ENCODE peak calls at places on chromosomes 16 and 17, in six cellular contexts. R is cardiac muscle cell, Z is endothelial cell, S is activated B cell treated with CpG ODN at 0.5 μM for 24 hours, F is OCI-LY7, X is GM10248. H is an unnamed sample.

GRCh38 chr17:60473788-60474187 is 51.5 kb downstream of the CHCT1 start:
- DNase-seq in F (no peak), R (no peak), Z (no peak), S (no peak), X (no peak), H (no peak)

GRCh38 chr17:43402078-43402477 is 3.3 kb downstream of the ARL4D start:
- DNase-seq in Z (no peak), F (no peak), R (no peak), X (no peak), S (no peak), H (no peak)

GRCh38 chr17:31581491-31581890 is 190.0 kb downstream of the RAB11FIP4 start:
- DNase-seq in Z (no peak), X (no peak), S (no peak), F (no peak), R (no peak), H (no peak)

GRCh38 chr16:50474138-50474537 is 74.1 kb upstream of the NKD1 start:
- DNase-seq in S (no peak), F (no peak), R (no peak), Z (no peak), X (no peak), H (no peak)

GRCh38 chr17:17749025-17749772 is 67.9 kb downstream of the RAI1 start:
- DNase-seq in R (no peak), F (peak; percentile 61), Z (no peak), S (no peak), X (peak; percentile 46), H (no peak)

GRCh38 chr16:49601541-49601940 is 227.9 kb downstream of the C16orf78 start:
- DNase-seq in S (no peak), Z (peak; percentile 50), F (no peak), X (no peak), R (no peak), H (peak; percentile 64)

GRCh38 chr16:68636818-68637217 is 8.3 kb upstream of the CDH3 start:
- DNase-seq in F (no peak), R (no peak), X (no peak), S (no peak), Z (no peak), H (no peak)

GRCh38 chr16:88804552-88805339 is 1.2 kb downstream of the CDT1 start:
- DNase-seq in R (no peak), X (peak; percentile 41), Z (peak; percentile 7), F (peak; percentile 71), S (no peak), H (no peak)

GRCh38 chr16:27759301-27759871 is 209.4 kb downstream of the KATNIP start:
- DNase-seq in S (no peak), X (no peak), Z (no peak), F (no peak), R (no peak), H (no peak)

GRCh38 chr16:58384437-58385055 is 7.7 kb upstream of the GINS3 start:
- DNase-seq in S (no peak), R (no peak), F (no peak), Z (no peak), X (no peak), H (no peak)

GRCh38 chr16:74862743-74863244 is 88.2 kb upstream of the FA2H start:
- DNase-seq in S (no peak), Z (no peak), X (peak; percentile 79), R (peak; percentile 60), F (peak; percentile 69), H (no peak)

GRCh38 chr17:83196088-83196765 is 116.8 kb downstream of the METRNL start:
- DNase-seq in F (no peak), S (peak; percentile 14), R (no peak), X (no peak), Z (no peak), H (no peak)

GRCh38 chr16:22198547-22199293 is 7.4 kb upstream of the EEF2K start:
- DNase-seq in X (peak; percentile 42), Z (no peak), S (no peak), F (peak; percentile 46), R (no peak), H (no peak)

GRCh38 chr17:76107507-76107906 is 3.9 kb upstream of the EXOC7 start:
- DNase-seq in F (peak; percentile 74), X (no peak), Z (no peak), S (no peak), R (no peak), H (no peak)
- TF ChIP-seq CTCF in F (peak; percentile 80), X (peak; percentile 34), Z (no peak), S (no peak), R (peak; percentile 16), H (peak; percentile 63)

DNA sequence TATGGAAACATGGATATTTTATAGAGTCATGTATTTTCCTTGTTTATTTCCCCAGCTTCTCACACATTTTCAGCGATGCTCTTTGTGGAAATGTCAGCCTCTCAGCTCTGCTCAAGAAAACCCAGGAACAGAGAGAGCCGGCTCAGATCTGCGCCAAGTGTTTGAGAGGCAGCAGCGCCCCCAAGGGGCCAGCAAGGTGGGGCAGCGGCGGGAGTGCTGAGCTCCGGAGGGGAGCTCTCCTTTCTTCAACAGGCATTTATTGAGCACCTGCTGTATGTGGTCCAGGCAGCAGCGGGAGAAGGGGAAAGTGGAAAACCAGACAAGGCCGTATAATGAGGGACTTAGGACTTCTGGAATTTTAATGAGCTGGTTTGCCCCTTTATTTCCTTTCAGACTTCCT is 421.1 kb upstream of the C16orf82 start:
- DNase-seq in Z (peak; percentile 58), X (no peak), R (peak; percentile 67), S (no peak), F (peak; percentile 80), H (no peak)
- TF ChIP-seq CTCF in Z (peak; percentile 33), X (peak; percentile 32), R (no peak), S (no peak), F (peak; percentile 98), H (peak; percentile 75)

GRCh38 chr17:29143894-29144293 is 36.3 kb downstream of the MYO18A start:
- DNase-seq in R (peak; percentile 42), X (no peak), Z (peak; percentile 45), F (peak; percentile 59), S (no peak), H (no peak)
- TF ChIP-seq CTCF in R (peak; percentile 40), X (peak; percentile 39), Z (peak; percentile 40), F (peak; percentile 70), S (no peak), H (peak; percentile 66)

GRCh38 chr17:7857724-7858486 is at the start of gene CYB5D1:
- DNase-seq in X (peak; percentile 80), F (peak; percentile 89), R (peak; percentile 92), S (peak; percentile 79), Z (peak; percentile 80), H (peak; percentile 85)

GRCh38 chr17:7856840-7857723 is at the start of gene NAA38:
- DNase-seq in R (peak; percentile 99), S (peak; percentile 88), Z (peak; percentile 88), F (peak; percentile 100), X (peak; percentile 93), H (peak; percentile 95)

GRCh38 chr17:7859028-7859427 is 1.2 kb downstream of the CYB5D1 start:
- DNase-seq in S (no peak), R (no peak), X (no peak), Z (no peak), F (no peak), H (no peak)

GRCh38 chr17:7856081-7856791 is 1.1 kb downstream of the NAA38 start:
- DNase-seq in X (no peak), R (no peak), S (peak; percentile 23), F (peak; percentile 56), Z (peak; percentile 68), H (peak; percentile 69)

GRCh38 chr17:7858487-7858832 is 657 bp downstream of the CYB5D1 start:
- DNase-seq in S (no peak), R (peak; percentile 62), F (peak; percentile 83), X (peak; percentile 39), Z (peak; percentile 65), H (peak; percentile 70)
- TF ChIP-seq CTCF in S (no peak), R (peak; percentile 43), F (peak; percentile 71), X (peak; percentile 37), Z (peak; percentile 49), H (peak; percentile 68)

GRCh38 chr17:44409309-44410028 is 20.0 kb upstream of the ITGA2B start:
- DNase-seq in R (no peak), Z (no peak), F (no peak), X (no peak), S (no peak), H (no peak)
- TF ChIP-seq CTCF in R (no peak), Z (peak; percentile 38), F (no peak), X (no peak), S (no peak), H (peak; percentile 49)

DNA sequence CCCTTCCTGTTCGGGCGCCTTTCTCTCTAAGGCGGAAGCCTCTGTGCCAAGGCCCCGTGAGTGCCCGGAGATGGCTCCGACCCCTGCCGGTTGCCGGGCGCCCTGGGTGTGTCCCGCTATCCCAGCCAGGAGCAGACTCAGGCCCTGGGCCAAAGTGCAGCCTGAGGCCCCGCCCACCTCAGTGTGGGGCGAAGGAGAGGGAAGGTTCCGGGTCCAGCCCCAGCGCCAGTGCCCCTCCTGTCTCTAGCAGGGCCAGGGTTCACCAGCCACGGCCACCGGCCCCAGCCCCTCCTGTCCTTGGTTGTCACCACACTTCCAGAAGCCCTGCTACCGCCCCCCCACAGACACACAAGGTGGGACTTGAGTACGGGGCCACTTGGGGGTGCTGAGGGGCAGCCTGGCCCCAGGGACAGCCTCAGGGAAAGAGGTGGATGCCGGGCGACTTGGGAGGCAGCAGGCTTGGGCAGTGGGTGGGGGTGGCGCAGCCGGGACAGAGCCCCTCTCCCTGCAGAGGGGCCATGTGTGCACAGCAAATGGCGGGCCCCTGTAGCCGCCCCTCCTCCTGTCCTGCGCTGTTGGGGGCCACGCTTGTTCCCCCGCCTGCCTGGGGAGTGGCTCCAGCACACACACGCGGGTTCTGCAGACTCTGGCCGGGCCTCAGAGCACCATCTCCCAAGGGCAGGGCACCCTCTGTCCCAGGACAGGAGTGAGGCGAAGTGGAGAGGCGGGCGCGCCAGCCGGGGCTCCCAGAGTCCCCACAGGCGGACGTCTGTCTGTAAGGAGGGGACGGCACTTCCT is 6.0 kb downstream of the C1QTNF8 start:
- DNase-seq in Z (no peak), R (no peak), F (no peak), X (no peak), S (no peak), H (no peak)
- TF ChIP-seq CTCF in Z (no peak), R (no peak), F (no peak), X (no peak), S (no peak), H (no peak)

H was measured in type B pancreatic cell.